ENCODE peak calls at places on chromosomes 7 and 10, in five cellular contexts. E is mucosa of gallbladder, T is fibroblast of villous mesenchyme, J is dorsolateral prefrontal cortex, C is putamen. B is an unnamed sample.
A peak's percentile ranks its signal among the peaks of the same experiment; 100 is the strongest.

GRCh38 chr10:86706977-86707376 is 38.7 kb downstream of the LDB3 start:
- DNase-seq in C (no peak), E (no peak), T (no peak), J (no peak), B (no peak)

GRCh38 chr7:27156508-27156898 is at the start of gene HOXA7:
- DNase-seq in C (no peak), E (no peak), J (no peak), T (peak; percentile 75), B (no peak)

GRCh38 chr10:69262249-69262864 is 15.9 kb upstream of the HK1 start:
- DNase-seq in J (no peak), T (peak; percentile 52), C (no peak), E (no peak), B (no peak)

GRCh38 chr7:146510088-146510680 is 393.6 kb downstream of the CNTNAP2 start:
- DNase-seq in J (no peak), E (no peak), C (no peak), T (no peak), B (no peak)

GRCh38 chr7:74003609-74004008 is 24.4 kb upstream of the ELN start:
- DNase-seq in J (no peak), T (no peak), E (no peak), C (no peak), B (no peak)

GRCh38 chr7:17546206-17546998 is 247.9 kb downstream of the AHR start:
- DNase-seq in T (peak; percentile 77), C (no peak), J (no peak), E (no peak), B (no peak)

GRCh38 chr10:23871211-23871610 is 337.7 kb upstream of the KIAA1217 start:
- DNase-seq in J (no peak), C (no peak), E (no peak), T (no peak), B (no peak)

GRCh38 chr10:13382759-13383753 is 35.0 kb upstream of the SEPHS1 start:
- DNase-seq in J (no peak), T (no peak), C (no peak), E (peak; percentile 80), B (no peak)